ENCODE peak calls at places on chromosomes 4 and X, in seven cellular contexts. A is esophagus squamous epithelium, C is cardiac muscle cell, U is colonic mucosa, F is OCI-LY7, H is breast epithelium, W is uterus. G is an unnamed sample.
A peak's percentile ranks its signal among the peaks of the same experiment; 100 is the strongest.

GRCh38 chr4:119110121-119110520 is 25.5 kb upstream of the MYOZ2 start:
- DNase-seq in A (no peak), C (no peak), U (no peak), F (no peak), H (no peak), W (no peak), G (no peak)

GRCh38 chr4:108788731-108789130 is 25.9 kb upstream of the ETNPPL start:
- DNase-seq in A (no peak), C (no peak), U (no peak), F (no peak), H (no peak), W (no peak), G (no peak)

GRCh38 chrX:150849486-150849885 is 49.0 kb downstream of the CD99L2 start:
- DNase-seq in A (no peak), C (no peak), U (no peak), F (no peak), H (no peak), W (no peak), G (no peak)

GRCh38 chr4:174260099-174260498 is 23.4 kb downstream of the FBXO8 start:
- DNase-seq in A (no peak), C (peak; percentile 91), U (no peak), F (no peak), H (no peak), W (no peak), G (no peak)

GRCh38 chr4:2048831-2049230 is 10.3 kb upstream of the NAT8L start:
- DNase-seq in A (no peak), C (no peak), U (no peak), F (no peak), H (no peak), W (no peak), G (no peak)

GRCh38 chr4:187602339-187603092 is 393.1 kb upstream of the ZFP42 start:
- DNase-seq in A (no peak), C (peak; percentile 64), U (no peak), F (no peak), H (no peak), W (no peak), G (no peak)

GRCh38 chr4:174284181-174284886 is 623 bp downstream of the CEP44 start:
- DNase-seq in A (no peak), C (peak; percentile 67), U (peak; percentile 22), F (no peak), H (no peak), W (no peak), G (no peak)

GRCh38 chrX:154366666-154367055 is 7.8 kb downstream of the FLNA start:
- DNase-seq in A (no peak), C (no peak), U (no peak), F (no peak), H (no peak), W (no peak), G (no peak)

GRCh38 chrX:50967734-50968133 is 57.2 kb downstream of the BMP15 start:
- DNase-seq in A (no peak), C (no peak), U (no peak), F (no peak), H (no peak), W (no peak), G (no peak)

GRCh38 chrX:153689654-153690465 is 2.1 kb downstream of the SLC6A8 start:
- DNase-seq in A (no peak), C (no peak), U (no peak), F (no peak), H (no peak), W (no peak), G (peak; percentile 45)

GRCh38 chr4:66160606-66161005 is 490.3 kb upstream of the EPHA5 start:
- DNase-seq in A (no peak), C (peak; percentile 18), U (no peak), F (no peak), H (no peak), W (no peak), G (no peak)

GRCh38 chr4:7124643-7125442 is 57.0 kb upstream of the GRPEL1 start:
- DNase-seq in A (no peak), C (peak; percentile 91), U (peak; percentile 34), F (peak; percentile 11), H (no peak), W (peak; percentile 76), G (peak; percentile 27)

GRCh38 chrX:22021721-22022120 is 10.4 kb upstream of the PHEX start:
- DNase-seq in A (no peak), C (no peak), U (no peak), F (no peak), H (no peak), W (no peak), G (no peak)

GRCh38 chr4:41060352-41061318 is 153.7 kb downstream of the APBB2 start:
- DNase-seq in A (no peak), C (no peak), U (no peak), F (no peak), H (no peak), W (peak; percentile 52), G (no peak)

GRCh38 chr4:156237192-156237591 is 283.5 kb upstream of the CTSO start:
- DNase-seq in A (no peak), C (no peak), U (no peak), F (no peak), H (no peak), W (no peak), G (no peak)

GRCh38 chr4:129240816-129241215 is 144.9 kb downstream of the C4orf33 start:
- DNase-seq in A (no peak), C (no peak), U (no peak), F (no peak), H (no peak), W (no peak), G (peak; percentile 22)

GRCh38 chrX:23732704-23733103 is 10.4 kb downstream of the ACOT9 start:
- DNase-seq in A (no peak), C (no peak), U (no peak), F (peak; percentile 2), H (no peak), W (no peak), G (no peak)

GRCh38 chrX:40816906-40817305 is 81.6 kb upstream of the MED14 start:
- DNase-seq in A (no peak), C (no peak), U (no peak), F (no peak), H (no peak), W (no peak), G (no peak)

GRCh38 chr4:165425629-165426028 is 46.8 kb downstream of the CPE start:
- DNase-seq in A (no peak), C (no peak), U (no peak), F (no peak), H (no peak), W (no peak), G (no peak)
- TF ChIP-seq CTCF in A (no peak), C (peak; percentile 8), U (no peak), F (no peak), H (no peak), W (no peak), G (no peak)

GRCh38 chrX:82528525-82528924 is 979.6 kb upstream of the POU3F4 start:
- DNase-seq in A (no peak), C (no peak), U (no peak), F (no peak), H (no peak), W (no peak), G (no peak)
- H3K4me1 ChIP-seq in A (no peaks in the 10 kb centered on the region), C (no peaks in the 10 kb centered on the region), U (no peaks in the 10 kb centered on the region), F (no peaks in the 10 kb centered on the region), H (no peaks in the 10 kb centered on the region), W (no peaks in the 10 kb centered on the region), G (no peaks in the 10 kb centered on the region)

GRCh38 chr4:132284910-132285426 is 864.1 kb upstream of the PCDH10 start:
- DNase-seq in A (no peak), C (no peak), U (no peak), F (peak; percentile 72), H (no peak), W (no peak), G (no peak)
- H3K36me3 ChIP-seq in A (no peaks in the 10 kb centered on the region), C (no peaks in the 10 kb centered on the region), U (no peaks in the 10 kb centered on the region), F (peaks cover 25% of the 10 kb centered on the region), H (no peaks in the 10 kb centered on the region), W (no peaks in the 10 kb centered on the region), G (no peaks in the 10 kb centered on the region)

DNA sequence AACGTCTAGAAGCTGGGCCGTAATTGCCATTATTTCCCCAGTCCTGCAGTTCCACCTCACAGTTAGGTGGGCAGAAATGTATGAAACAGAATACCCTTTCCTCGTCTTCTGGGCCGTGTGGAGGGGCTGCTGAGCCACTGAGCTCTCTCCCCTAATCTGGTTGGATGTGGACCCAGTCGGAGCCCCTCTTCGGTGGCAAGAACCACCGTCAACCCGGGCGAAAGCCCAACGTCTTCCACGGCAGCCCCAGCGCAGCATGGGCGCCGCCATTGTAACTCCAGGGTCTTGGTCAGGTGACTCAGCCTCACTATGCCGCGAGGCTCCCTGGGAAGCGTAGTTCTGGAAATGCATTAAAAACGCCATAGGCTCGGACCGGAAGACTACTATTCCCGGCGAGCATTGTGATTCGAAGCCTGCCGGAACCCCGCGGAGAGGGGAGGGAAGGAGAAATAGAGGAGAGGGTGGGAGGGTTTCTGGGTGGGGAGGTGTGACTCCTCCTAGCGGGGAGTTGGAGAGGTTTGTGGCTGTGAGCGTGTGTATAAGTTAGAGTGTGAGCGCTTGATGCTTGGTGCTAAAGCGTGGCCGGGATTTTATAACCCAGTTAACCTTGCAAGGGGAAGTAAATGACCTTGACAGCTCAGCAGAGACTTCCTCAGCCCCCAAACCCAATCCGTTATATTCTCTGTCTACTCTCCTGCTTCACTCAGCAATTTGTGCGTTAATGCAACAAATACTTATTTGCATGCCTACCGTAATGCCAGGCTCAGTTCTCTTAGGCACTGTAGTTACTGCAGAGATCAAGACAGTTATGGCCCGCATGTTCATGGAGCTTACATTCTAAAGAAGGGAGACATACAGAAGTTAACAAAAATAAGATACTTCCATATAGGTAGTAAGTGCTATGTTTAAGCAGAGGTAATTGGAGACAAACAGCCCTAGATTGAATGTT is at the start of gene GATB:
- DNase-seq in A (peak; percentile 74), C (peak; percentile 98), U (peak; percentile 96), F (peak; percentile 97), H (peak; percentile 86), W (peak; percentile 93), G (peak; percentile 92)
- TF ChIP-seq CTCF in A (peak; percentile 47), C (peak; percentile 49), U (peak; percentile 37), F (peak; percentile 70), H (no peak), W (peak; percentile 27), G (peak; percentile 39)

DNA sequence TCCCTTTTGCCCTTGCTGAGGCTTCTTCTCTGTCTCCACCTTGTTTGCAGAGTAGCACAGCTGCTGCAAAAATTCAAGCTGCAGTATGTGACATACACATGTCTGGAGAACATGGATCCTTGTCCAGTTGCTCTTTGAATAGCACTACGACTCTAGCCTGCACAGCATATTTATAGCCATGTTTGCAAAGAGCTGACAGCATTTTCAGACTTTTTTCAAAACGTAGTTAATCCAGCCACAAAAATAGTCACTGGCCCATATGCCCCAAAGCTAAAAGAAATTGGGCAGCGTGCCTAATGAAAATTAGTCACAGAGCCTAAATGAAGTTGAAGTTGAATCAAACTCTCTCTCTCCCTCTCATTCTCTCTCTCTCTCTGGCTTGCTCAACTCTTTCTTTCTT is 17.5 kb downstream of the SLC16A2 start:
- DNase-seq in A (no peak), C (no peak), U (no peak), F (no peak), H (no peak), W (no peak), G (no peak)
- H3K4me1 ChIP-seq in A (no peaks in the 10 kb centered on the region), C (no peaks in the 10 kb centered on the region), U (no peaks in the 10 kb centered on the region), F (no peaks in the 10 kb centered on the region), H (no peaks in the 10 kb centered on the region), W (no peaks in the 10 kb centered on the region), G (no peaks in the 10 kb centered on the region)

G was measured in mucosa of descending colon.